ENCODE peak calls at places on chromosomes 13 and 19, in ten cellular contexts. One of them, this sample, is unnamed.

GRCh38 chr13:27168086-27168485 is 3.5 kb downstream of the USP12 start:
- DNase-seq in AG04450: no peak
- DNase-seq in right atrium auricular region: no peak
- DNase-seq in lower lobe of right lung: peak
- DNase-seq in heart left ventricle: no peak
- DNase-seq in cardiac muscle cell: no peak
- DNase-seq in astrocyte of the spinal cord: no peak
- DNase-seq in AG10803: no peak
- DNase-seq in epithelial cell of esophagus: no peak
- DNase-seq in heart right ventricle: no peak
- DNase-seq in this sample: no peak

GRCh38 chr13:27137759-27138158 is 33.9 kb downstream of the USP12 start:
- DNase-seq in AG04450: no peak
- DNase-seq in right atrium auricular region: no peak
- DNase-seq in lower lobe of right lung: no peak
- DNase-seq in heart left ventricle: no peak
- DNase-seq in cardiac muscle cell: no peak
- DNase-seq in astrocyte of the spinal cord: no peak
- DNase-seq in AG10803: peak
- DNase-seq in epithelial cell of esophagus: no peak
- DNase-seq in heart right ventricle: no peak
- DNase-seq in this sample: no peak

GRCh38 chr19:46537136-46538097 is 41.8 kb upstream of the PNMA8B start:
- DNase-seq in AG04450: no peak
- DNase-seq in right atrium auricular region: peak
- DNase-seq in lower lobe of right lung: peak
- DNase-seq in heart left ventricle: peak
- DNase-seq in cardiac muscle cell: peak
- DNase-seq in astrocyte of the spinal cord: no peak
- DNase-seq in AG10803: peak
- DNase-seq in epithelial cell of esophagus: peak
- DNase-seq in heart right ventricle: peak
- DNase-seq in this sample: peak

GRCh38 chr13:41332829-41333228 is 21.8 kb downstream of the NAA16 start:
- DNase-seq in AG04450: no peak
- DNase-seq in right atrium auricular region: no peak
- DNase-seq in lower lobe of right lung: no peak
- DNase-seq in heart left ventricle: no peak
- DNase-seq in cardiac muscle cell: no peak
- DNase-seq in astrocyte of the spinal cord: no peak
- DNase-seq in AG10803: no peak
- DNase-seq in epithelial cell of esophagus: no peak
- DNase-seq in heart right ventricle: no peak
- DNase-seq in this sample: no peak

GRCh38 chr19:33406521-33407139 is 33.1 kb downstream of the CEBPG start:
- DNase-seq in AG04450: no peak
- DNase-seq in right atrium auricular region: peak
- DNase-seq in lower lobe of right lung: peak
- DNase-seq in heart left ventricle: peak
- DNase-seq in cardiac muscle cell: peak
- DNase-seq in astrocyte of the spinal cord: peak
- DNase-seq in AG10803: peak
- DNase-seq in epithelial cell of esophagus: peak
- DNase-seq in heart right ventricle: peak
- DNase-seq in this sample: peak

GRCh38 chr19:416416-416815 is 7.5 kb upstream of the C2CD4C start:
- DNase-seq in AG04450: no peak
- DNase-seq in right atrium auricular region: no peak
- DNase-seq in lower lobe of right lung: peak
- DNase-seq in heart left ventricle: no peak
- DNase-seq in cardiac muscle cell: no peak
- DNase-seq in astrocyte of the spinal cord: no peak
- DNase-seq in AG10803: no peak
- DNase-seq in epithelial cell of esophagus: no peak
- DNase-seq in heart right ventricle: no peak
- DNase-seq in this sample: no peak

GRCh38 chr13:25864936-25865335 is 186.9 kb downstream of the SHISA2 start:
- DNase-seq in AG04450: no peak
- DNase-seq in right atrium auricular region: no peak
- DNase-seq in lower lobe of right lung: no peak
- DNase-seq in heart left ventricle: no peak
- DNase-seq in cardiac muscle cell: no peak
- DNase-seq in astrocyte of the spinal cord: no peak
- DNase-seq in AG10803: no peak
- DNase-seq in epithelial cell of esophagus: no peak
- DNase-seq in heart right ventricle: no peak
- DNase-seq in this sample: no peak

GRCh38 chr19:35911790-35912189 is 3.7 kb upstream of the TYROBP start:
- DNase-seq in AG04450: no peak
- DNase-seq in right atrium auricular region: no peak
- DNase-seq in lower lobe of right lung: peak
- DNase-seq in heart left ventricle: no peak
- DNase-seq in cardiac muscle cell: no peak
- DNase-seq in astrocyte of the spinal cord: no peak
- DNase-seq in AG10803: no peak
- DNase-seq in epithelial cell of esophagus: peak
- DNase-seq in heart right ventricle: no peak
- DNase-seq in this sample: no peak

DNA sequence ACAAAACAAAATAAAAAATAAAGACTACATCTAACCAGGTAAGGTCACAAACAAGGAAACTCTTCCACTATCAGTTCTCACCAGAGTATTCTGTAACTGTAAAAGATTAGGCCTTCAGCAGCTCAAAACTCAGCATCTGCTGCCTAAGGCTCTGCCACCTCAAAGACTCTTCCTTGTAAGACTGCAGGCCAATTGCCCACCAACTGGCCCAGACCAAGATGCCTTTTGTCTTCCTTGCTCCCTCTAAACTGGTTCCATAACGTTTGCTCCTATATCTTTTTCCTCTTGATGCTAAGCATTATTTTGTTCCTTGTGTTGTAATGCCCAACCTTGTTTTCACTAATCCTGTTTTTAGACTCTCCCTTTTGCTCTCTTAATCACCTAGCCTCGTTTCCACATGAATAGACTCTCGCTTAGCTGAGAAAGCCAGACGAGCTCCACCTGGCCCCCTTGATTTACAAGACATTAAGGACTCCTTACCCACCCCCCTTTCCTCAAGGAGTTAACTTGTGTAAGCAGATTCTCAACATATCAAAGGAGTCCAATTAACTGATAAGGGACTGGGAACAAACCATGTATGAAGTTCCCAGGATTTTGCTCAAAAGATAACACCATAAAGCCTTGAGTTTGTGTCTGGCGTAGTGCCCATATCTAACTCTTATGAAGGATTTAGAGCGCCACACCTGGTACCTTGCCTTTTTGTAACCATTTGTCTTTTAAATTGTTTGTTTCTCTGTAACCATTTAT is 1.5 kb downstream of the ZNF814 start:
- DNase-seq in AG04450: no peak
- DNase-seq in right atrium auricular region: no peak
- DNase-seq in lower lobe of right lung: no peak
- DNase-seq in heart left ventricle: no peak
- DNase-seq in cardiac muscle cell: peak
- DNase-seq in astrocyte of the spinal cord: no peak
- DNase-seq in AG10803: no peak
- DNase-seq in epithelial cell of esophagus: peak
- DNase-seq in heart right ventricle: no peak
- DNase-seq in this sample: no peak
- H3K4me3 ChIP-seq in AG04450: peak
- H3K4me3 ChIP-seq in right atrium auricular region: peak
- H3K4me3 ChIP-seq in lower lobe of right lung: peak
- H3K4me3 ChIP-seq in heart left ventricle: peak
- H3K4me3 ChIP-seq in cardiac muscle cell: peak
- H3K4me3 ChIP-seq in astrocyte of the spinal cord: peak
- H3K4me3 ChIP-seq in AG10803: no peak
- H3K4me3 ChIP-seq in epithelial cell of esophagus: peak
- H3K4me3 ChIP-seq in heart right ventricle: peak
- H3K4me3 ChIP-seq in this sample: no peak

GRCh38 chr19:2490659-2491058 is 14.7 kb downstream of the GADD45B start:
- DNase-seq in AG04450: no peak
- DNase-seq in right atrium auricular region: no peak
- DNase-seq in lower lobe of right lung: no peak
- DNase-seq in heart left ventricle: no peak
- DNase-seq in cardiac muscle cell: no peak
- DNase-seq in astrocyte of the spinal cord: no peak
- DNase-seq in AG10803: no peak
- DNase-seq in epithelial cell of esophagus: no peak
- DNase-seq in heart right ventricle: no peak
- DNase-seq in this sample: no peak

GRCh38 chr19:2487090-2487489 is 11.2 kb downstream of the GADD45B start:
- DNase-seq in AG04450: no peak
- DNase-seq in right atrium auricular region: no peak
- DNase-seq in lower lobe of right lung: no peak
- DNase-seq in heart left ventricle: no peak
- DNase-seq in cardiac muscle cell: no peak
- DNase-seq in astrocyte of the spinal cord: no peak
- DNase-seq in AG10803: no peak
- DNase-seq in epithelial cell of esophagus: no peak
- DNase-seq in heart right ventricle: no peak
- DNase-seq in this sample: no peak

GRCh38 chr19:2487780-2488330 is 11.9 kb downstream of the GADD45B start:
- DNase-seq in AG04450: no peak
- DNase-seq in right atrium auricular region: no peak
- DNase-seq in lower lobe of right lung: no peak
- DNase-seq in heart left ventricle: no peak
- DNase-seq in cardiac muscle cell: no peak
- DNase-seq in astrocyte of the spinal cord: no peak
- DNase-seq in AG10803: no peak
- DNase-seq in epithelial cell of esophagus: no peak
- DNase-seq in heart right ventricle: no peak
- DNase-seq in this sample: no peak

GRCh38 chr19:2488405-2488941 is 12.5 kb downstream of the GADD45B start:
- DNase-seq in AG04450: no peak
- DNase-seq in right atrium auricular region: no peak
- DNase-seq in lower lobe of right lung: no peak
- DNase-seq in heart left ventricle: no peak
- DNase-seq in cardiac muscle cell: no peak
- DNase-seq in astrocyte of the spinal cord: no peak
- DNase-seq in AG10803: no peak
- DNase-seq in epithelial cell of esophagus: no peak
- DNase-seq in heart right ventricle: no peak
- DNase-seq in this sample: no peak

GRCh38 chr19:2488942-2489731 is 13.2 kb downstream of the GADD45B start:
- DNase-seq in AG04450: no peak
- DNase-seq in right atrium auricular region: no peak
- DNase-seq in lower lobe of right lung: peak
- DNase-seq in heart left ventricle: peak
- DNase-seq in cardiac muscle cell: peak
- DNase-seq in astrocyte of the spinal cord: peak
- DNase-seq in AG10803: peak
- DNase-seq in epithelial cell of esophagus: peak
- DNase-seq in heart right ventricle: peak
- DNase-seq in this sample: no peak
- H3K4me3 ChIP-seq in AG04450: peak
- H3K4me3 ChIP-seq in right atrium auricular region: peak
- H3K4me3 ChIP-seq in lower lobe of right lung: peak
- H3K4me3 ChIP-seq in heart left ventricle: peak
- H3K4me3 ChIP-seq in cardiac muscle cell: peak
- H3K4me3 ChIP-seq in astrocyte of the spinal cord: peak
- H3K4me3 ChIP-seq in AG10803: peak
- H3K4me3 ChIP-seq in epithelial cell of esophagus: no peak
- H3K4me3 ChIP-seq in heart right ventricle: peak
- H3K4me3 ChIP-seq in this sample: peak

DNA sequence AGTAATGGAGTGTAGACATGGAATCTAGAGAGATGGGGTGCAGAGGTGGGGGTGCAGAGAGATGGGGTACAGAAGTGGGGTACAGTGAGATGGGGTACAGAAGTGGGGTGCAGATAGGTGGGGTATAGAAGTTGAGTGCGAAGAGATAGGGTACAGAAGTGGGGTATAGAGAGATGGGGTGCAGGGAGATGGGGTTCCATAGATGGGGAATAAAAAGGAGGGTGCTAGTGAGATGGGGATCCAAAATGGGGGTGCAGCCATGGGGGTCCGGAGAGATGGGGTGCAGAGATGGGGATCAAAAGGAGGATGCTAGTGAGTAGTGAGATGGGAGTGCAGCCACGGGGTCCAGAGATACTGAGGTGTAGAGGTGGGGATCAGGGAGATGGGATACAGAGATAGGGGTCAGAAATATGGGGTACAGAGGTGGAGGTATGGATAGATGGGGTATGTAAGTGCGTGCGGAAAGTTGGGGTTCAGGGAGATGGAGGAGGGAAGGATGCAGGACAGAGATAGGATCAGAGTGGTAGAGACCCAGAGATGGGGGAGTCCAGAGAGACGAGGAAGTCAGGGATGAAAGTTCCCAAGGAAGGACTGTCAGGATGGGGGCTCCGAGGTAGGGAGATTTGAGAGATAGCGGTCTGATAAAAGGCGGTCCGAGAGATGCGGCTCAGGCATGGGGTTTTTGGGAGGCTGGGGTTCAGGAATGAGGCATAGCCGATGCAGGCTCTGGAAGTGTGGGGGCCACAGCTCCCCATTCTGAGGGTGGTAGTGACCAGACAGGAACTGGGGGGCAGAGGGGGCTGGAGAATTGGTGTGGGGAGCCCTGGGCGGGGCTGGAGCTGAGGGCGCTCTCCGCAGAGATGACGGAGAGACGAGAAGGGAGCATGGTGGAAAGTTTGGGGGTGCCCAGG is 3.4 kb downstream of the PALM3 start:
- DNase-seq in AG04450: no peak
- DNase-seq in right atrium auricular region: no peak
- DNase-seq in lower lobe of right lung: no peak
- DNase-seq in heart left ventricle: no peak
- DNase-seq in cardiac muscle cell: no peak
- DNase-seq in astrocyte of the spinal cord: no peak
- DNase-seq in AG10803: no peak
- DNase-seq in epithelial cell of esophagus: no peak
- DNase-seq in heart right ventricle: no peak
- DNase-seq in this sample: no peak
- H3K4me3 ChIP-seq in AG04450: peak
- H3K4me3 ChIP-seq in right atrium auricular region: no peak
- H3K4me3 ChIP-seq in lower lobe of right lung: no peak
- H3K4me3 ChIP-seq in heart left ventricle: no peak
- H3K4me3 ChIP-seq in cardiac muscle cell: peak
- H3K4me3 ChIP-seq in astrocyte of the spinal cord: peak
- H3K4me3 ChIP-seq in AG10803: peak
- H3K4me3 ChIP-seq in epithelial cell of esophagus: no peak
- H3K4me3 ChIP-seq in heart right ventricle: no peak
- H3K4me3 ChIP-seq in this sample: peak

DNA sequence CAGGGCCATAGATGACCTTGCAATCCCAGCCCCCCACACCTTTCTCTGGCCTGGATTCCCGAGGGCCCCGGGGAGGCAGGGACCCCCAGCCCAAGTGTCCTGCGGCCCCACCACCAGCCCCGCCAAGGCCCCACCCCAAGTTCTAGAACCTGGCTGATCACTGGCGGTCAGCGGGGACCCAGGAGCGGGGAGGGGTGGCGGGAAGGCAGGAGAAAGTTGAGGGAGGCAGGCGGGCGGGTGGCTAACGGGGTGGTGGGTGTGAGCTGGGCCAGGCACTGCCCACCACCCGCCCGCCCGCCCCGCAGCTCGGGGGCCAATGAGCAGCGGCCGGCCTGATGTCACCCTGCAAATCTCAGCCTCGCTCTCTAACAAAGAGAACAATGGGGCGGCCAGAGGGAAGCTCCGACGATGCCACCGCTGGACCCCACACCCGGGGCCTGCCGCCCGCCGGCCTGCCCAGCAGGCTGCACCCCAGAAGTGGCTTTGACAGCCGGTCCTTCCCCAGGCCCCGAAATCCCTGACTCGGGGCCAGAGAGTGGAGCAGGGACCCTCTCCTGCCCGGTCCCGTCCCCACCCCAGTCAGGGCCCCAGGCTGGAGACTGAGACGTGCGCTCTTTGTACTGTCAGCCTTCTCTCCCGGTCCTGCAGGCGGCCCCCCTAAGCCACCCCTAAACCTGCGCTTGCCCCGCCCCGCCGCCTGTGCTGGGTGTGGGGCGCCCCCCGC is 1.6 kb downstream of the MEX3D start:
- DNase-seq in AG04450: peak
- DNase-seq in right atrium auricular region: peak
- DNase-seq in lower lobe of right lung: peak
- DNase-seq in heart left ventricle: peak
- DNase-seq in cardiac muscle cell: peak
- DNase-seq in astrocyte of the spinal cord: peak
- DNase-seq in AG10803: peak
- DNase-seq in epithelial cell of esophagus: peak
- DNase-seq in heart right ventricle: peak
- DNase-seq in this sample: no peak
- H3K4me3 ChIP-seq in AG04450: peak
- H3K4me3 ChIP-seq in right atrium auricular region: peak
- H3K4me3 ChIP-seq in lower lobe of right lung: peak
- H3K4me3 ChIP-seq in heart left ventricle: peak
- H3K4me3 ChIP-seq in cardiac muscle cell: peak
- H3K4me3 ChIP-seq in astrocyte of the spinal cord: peak
- H3K4me3 ChIP-seq in AG10803: peak
- H3K4me3 ChIP-seq in epithelial cell of esophagus: peak
- H3K4me3 ChIP-seq in heart right ventricle: peak
- H3K4me3 ChIP-seq in this sample: no peak